ENCODE peak calls at places on chromosomes 1 and 21, in five cellular contexts. D, F, O, T and U are unnamed samples.

GRCh38 chr1:26702680-26703038 is 6.8 kb downstream of the ARID1A start:
- DNase-seq in D (no peak), F (no peak), O (no peak), T (no peak), U (no peak)

GRCh38 chr1:48627467-48627866 is 149.2 kb downstream of the BEND5 start:
- DNase-seq in D (no peak), F (peak), O (no peak), T (no peak), U (peak)

GRCh38 chr21:45638707-45639106 is 4.8 kb upstream of the PCBP3 start:
- DNase-seq in D (no peak), F (no peak), O (no peak), T (no peak), U (no peak)

GRCh38 chr1:53582211-53583020 is 123.2 kb downstream of the DMRTB1 start:
- DNase-seq in D (no peak), F (no peak), O (no peak), T (peak), U (no peak)

GRCh38 chr1:92822907-92823306 is 8.9 kb upstream of the RPL5 start:
- DNase-seq in D (peak), F (peak), O (no peak), T (peak), U (no peak)

GRCh38 chr1:94922756-94923465 is 4.0 kb downstream of the CNN3 start:
- DNase-seq in D (peak), F (peak), O (no peak), T (peak), U (no peak)

GRCh38 chr1:212791261-212791675 is 309 bp downstream of the NSL1 start:
- DNase-seq in D (peak), F (no peak), O (no peak), T (peak), U (no peak)

GRCh38 chr1:44108241-44108640 is 10.4 kb upstream of the KLF17 start:
- DNase-seq in D (peak), F (no peak), O (no peak), T (peak), U (no peak)

GRCh38 chr1:206971029-206971655 is 882 bp upstream of the FCAMR start:
- DNase-seq in D (no peak), F (no peak), O (no peak), T (no peak), U (no peak)